ENCODE peak calls at places on chromosomes 7 and 10, in eight cellular contexts. G, T, V, C, Y, U, O and R are unnamed samples.

GRCh38 chr10:14698487-14699170 is 76.1 kb downstream of the FAM107B start:
- DNase-seq in G (no peak), V (no peak), O (no peak), T (peak), Y (no peak), C (no peak), U (no peak), R (no peak)

GRCh38 chr7:88224596-88225275 is 4.9 kb upstream of the SRI start:
- DNase-seq in T (peak), G (no peak), Y (no peak), V (no peak), O (no peak), C (no peak), U (no peak), R (no peak)

GRCh38 chr7:78803471-78803870 is 650.0 kb downstream of the MAGI2 start:
- DNase-seq in Y (no peak), T (no peak), G (no peak), U (no peak), O (no peak), V (no peak), C (no peak), R (no peak)

GRCh38 chr7:36962367-36962766 is 238.1 kb upstream of the AOAH start:
- DNase-seq in C (no peak), V (no peak), G (no peak), T (no peak), U (no peak), Y (no peak), O (no peak), R (no peak)

GRCh38 chr7:43193905-43194304 is 81.5 kb downstream of the HECW1 start:
- DNase-seq in Y (no peak), G (no peak), T (no peak), C (no peak), U (no peak), O (no peak), V (no peak), R (no peak)

GRCh38 chr10:123213192-123213591 is 59.0 kb downstream of the BUB3 start:
- DNase-seq in V (no peak), C (no peak), O (no peak), G (no peak), U (no peak), Y (no peak), T (no peak), R (no peak)

GRCh38 chr7:106840342-106840741 is 24.7 kb upstream of the PIK3CG start:
- DNase-seq in U (no peak), G (no peak), V (no peak), O (no peak), T (peak), Y (no peak), C (no peak), R (no peak)

GRCh38 chr7:139453673-139454321 is 29.7 kb downstream of the KLRG2 start:
- DNase-seq in T (no peak), V (no peak), U (no peak), O (no peak), C (no peak), Y (no peak), G (no peak), R (no peak)

GRCh38 chr7:131686833-131687232 is 130.4 kb upstream of the PODXL start:
- DNase-seq in Y (no peak), T (no peak), G (no peak), O (no peak), C (no peak), U (no peak), V (no peak), R (no peak)

GRCh38 chr7:152663926-152664325 is 12.0 kb downstream of the XRCC2 start:
- DNase-seq in G (no peak), C (no peak), U (no peak), Y (no peak), V (no peak), T (no peak), O (no peak), R (no peak)

GRCh38 chr7:100655908-100656674 is at the start of gene ACTL6B:
- DNase-seq in V (peak), T (no peak), O (peak), C (peak), G (peak), Y (peak), U (no peak), R (no peak)

GRCh38 chr7:1689356-1689755 is 19.3 kb downstream of the ELFN1 start:
- DNase-seq in T (no peak), Y (no peak), G (peak), V (no peak), O (no peak), C (no peak), U (no peak), R (peak)

GRCh38 chr10:59463909-59464308 is 101.6 kb upstream of the FAM13C start:
- DNase-seq in C (no peak), V (no peak), O (no peak), T (no peak), Y (no peak), G (no peak), U (no peak), R (no peak)

GRCh38 chr10:110366641-110367040 is 61.9 kb upstream of the SMNDC1 start:
- DNase-seq in U (no peak), C (no peak), Y (no peak), T (no peak), O (no peak), V (no peak), G (no peak), R (no peak)

GRCh38 chr7:133539016-133539415 is 286.1 kb downstream of the EXOC4 start:
- DNase-seq in U (no peak), V (no peak), Y (no peak), C (no peak), O (no peak), G (no peak), T (no peak), R (no peak)

GRCh38 chr10:23075672-23076071 is 19.7 kb upstream of the MSRB2 start:
- DNase-seq in Y (no peak), T (no peak), G (no peak), C (no peak), O (no peak), U (no peak), V (no peak), R (no peak)

GRCh38 chr10:34397324-34397723 is 417.8 kb downstream of the PARD3 start:
- DNase-seq in U (no peak), V (no peak), T (peak), O (no peak), G (no peak), C (no peak), Y (no peak), R (no peak)

GRCh38 chr7:132575987-132576722 is at the start of gene PLXNA4:
- DNase-seq in C (peak), O (peak), U (no peak), T (no peak), V (no peak), G (no peak), Y (no peak), R (no peak)

GRCh38 chr7:139918488-139918887 is 89.4 kb downstream of the TBXAS1 start:
- DNase-seq in U (no peak), V (no peak), C (no peak), T (no peak), O (no peak), Y (no peak), G (no peak), R (no peak)

GRCh38 chr10:65346466-65346865 is 1579.4 kb upstream of the LRRTM3 start:
- DNase-seq in O (no peak), V (no peak), Y (no peak), T (no peak), G (no peak), C (no peak), U (no peak), R (no peak)

GRCh38 chr7:131869186-131869862 is 312.9 kb upstream of the PODXL start:
- DNase-seq in O (no peak), V (no peak), T (no peak), C (no peak), Y (no peak), U (no peak), G (no peak), R (no peak)

GRCh38 chr10:132858121-132859081 is 72.5 kb upstream of the NKX6-2 start:
- DNase-seq in U (no peak), G (peak), O (no peak), Y (no peak), C (no peak), T (no peak), V (no peak), R (peak)

GRCh38 chr10:133264455-133264854 is 12.2 kb downstream of the ADAM8 start:
- DNase-seq in V (peak), U (no peak), C (no peak), O (no peak), T (no peak), Y (no peak), G (no peak), R (no peak)

GRCh38 chr7:159033956-159034938 is 110.4 kb downstream of the VIPR2 start:
- DNase-seq in T (no peak), G (no peak), U (no peak), C (no peak), O (no peak), V (no peak), Y (no peak), R (no peak)